ENCODE peak calls at places on chromosomes 7 and 10, in five cellular contexts. One of them, this sample, is unnamed.

GRCh38 chr10:3775671-3776551 is 9.1 kb downstream of the KLF6 start:
- DNase-seq in hepatocyte: peak; percentile 70
- DNase-seq in psoas muscle: no peak
- DNase-seq in lower lobe of right lung: no peak
- DNase-seq in pancreas: no peak
- DNase-seq in this sample: no peak

GRCh38 chr10:97197030-97197500 is 11.3 kb upstream of the SLIT1 start:
- DNase-seq in hepatocyte: no peak
- DNase-seq in psoas muscle: no peak
- DNase-seq in lower lobe of right lung: no peak
- DNase-seq in pancreas: no peak
- DNase-seq in this sample: no peak

GRCh38 chr7:142371586-142372377 is 113.9 kb upstream of the PRSS58 start:
- DNase-seq in hepatocyte: no peak
- DNase-seq in psoas muscle: no peak
- DNase-seq in lower lobe of right lung: no peak
- DNase-seq in pancreas: no peak
- DNase-seq in this sample: no peak

GRCh38 chr7:1853619-1854520 is 183.8 kb downstream of the ELFN1 start:
- DNase-seq in hepatocyte: no peak
- DNase-seq in psoas muscle: peak; percentile 2
- DNase-seq in lower lobe of right lung: peak; percentile 34
- DNase-seq in pancreas: peak; percentile 51
- DNase-seq in this sample: no peak

GRCh38 chr7:43750016-43750887 is 8.2 kb upstream of the BLVRA start:
- DNase-seq in hepatocyte: no peak
- DNase-seq in psoas muscle: peak; percentile 54
- DNase-seq in lower lobe of right lung: no peak
- DNase-seq in pancreas: no peak
- DNase-seq in this sample: no peak

GRCh38 chr10:71582019-71582418 is 137.6 kb downstream of the C10orf105 start:
- DNase-seq in hepatocyte: peak; percentile 67
- DNase-seq in psoas muscle: no peak
- DNase-seq in lower lobe of right lung: no peak
- DNase-seq in pancreas: no peak
- DNase-seq in this sample: peak; percentile 34

GRCh38 chr7:142496545-142496991 is 238.7 kb upstream of the PRSS58 start:
- DNase-seq in hepatocyte: peak; percentile 45
- DNase-seq in psoas muscle: no peak
- DNase-seq in lower lobe of right lung: no peak
- DNase-seq in pancreas: no peak
- DNase-seq in this sample: no peak

GRCh38 chr10:76675561-76675950 is 962.1 kb downstream of the KCNMA1 start:
- DNase-seq in hepatocyte: no peak
- DNase-seq in psoas muscle: peak; percentile 16
- DNase-seq in lower lobe of right lung: no peak
- DNase-seq in pancreas: no peak
- DNase-seq in this sample: no peak

GRCh38 chr7:74349621-74350020 is 60.4 kb downstream of the CLIP2 start:
- DNase-seq in hepatocyte: no peak
- DNase-seq in psoas muscle: no peak
- DNase-seq in lower lobe of right lung: no peak
- DNase-seq in pancreas: no peak
- DNase-seq in this sample: no peak

GRCh38 chr7:74355091-74355490 is 65.9 kb downstream of the CLIP2 start:
- DNase-seq in hepatocyte: no peak
- DNase-seq in psoas muscle: peak; percentile 48
- DNase-seq in lower lobe of right lung: no peak
- DNase-seq in pancreas: no peak
- DNase-seq in this sample: no peak

GRCh38 chr7:74354009-74354408 is 64.8 kb downstream of the CLIP2 start:
- DNase-seq in hepatocyte: no peak
- DNase-seq in psoas muscle: no peak
- DNase-seq in lower lobe of right lung: no peak
- DNase-seq in pancreas: no peak
- DNase-seq in this sample: no peak

GRCh38 chr7:74350751-74351150 is 61.5 kb downstream of the CLIP2 start:
- DNase-seq in hepatocyte: no peak
- DNase-seq in psoas muscle: no peak
- DNase-seq in lower lobe of right lung: no peak
- DNase-seq in pancreas: no peak
- DNase-seq in this sample: no peak

DNA sequence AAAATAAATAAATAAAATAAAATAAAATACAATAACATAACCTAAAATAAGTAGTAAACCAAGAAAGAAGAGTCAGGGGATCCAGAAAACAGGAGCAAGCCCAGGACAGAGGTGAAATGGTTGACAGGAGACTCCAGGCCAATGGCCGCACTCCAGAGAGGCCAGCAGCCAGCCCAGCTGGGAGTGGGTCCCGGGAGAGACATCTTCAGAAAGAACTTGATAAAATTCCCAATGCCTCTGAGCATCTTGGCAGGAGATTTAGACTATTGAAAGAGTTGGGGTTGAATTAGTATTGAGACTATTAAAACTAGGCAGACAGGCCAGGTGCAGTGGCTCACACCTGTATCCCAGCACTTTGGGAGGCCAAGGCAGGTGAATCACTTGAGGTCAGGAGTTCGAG is 62.6 kb downstream of the CLIP2 start:
- DNase-seq in hepatocyte: no peak
- DNase-seq in psoas muscle: no peak
- DNase-seq in lower lobe of right lung: no peak
- DNase-seq in pancreas: no peak
- DNase-seq in this sample: no peak
- H3K27ac ChIP-seq in hepatocyte: no peak overlapping the region
- H3K27ac ChIP-seq in psoas muscle: no peak overlapping the region
- H3K27ac ChIP-seq in lower lobe of right lung: no peak overlapping the region
- H3K27ac ChIP-seq in pancreas: no peak overlapping the region
- H3K27ac ChIP-seq in this sample: no peak overlapping the region

GRCh38 chr10:95646160-95646559 is 10.4 kb downstream of the ALDH18A1 start:
- DNase-seq in hepatocyte: no peak
- DNase-seq in psoas muscle: no peak
- DNase-seq in lower lobe of right lung: no peak
- DNase-seq in pancreas: no peak
- DNase-seq in this sample: no peak
- H3K27ac ChIP-seq in hepatocyte: peak overlapping the region; percentile 11
- H3K27ac ChIP-seq in psoas muscle: no peak overlapping the region
- H3K27ac ChIP-seq in lower lobe of right lung: no peak overlapping the region
- H3K27ac ChIP-seq in pancreas: no peak overlapping the region
- H3K27ac ChIP-seq in this sample: no peak overlapping the region

DNA sequence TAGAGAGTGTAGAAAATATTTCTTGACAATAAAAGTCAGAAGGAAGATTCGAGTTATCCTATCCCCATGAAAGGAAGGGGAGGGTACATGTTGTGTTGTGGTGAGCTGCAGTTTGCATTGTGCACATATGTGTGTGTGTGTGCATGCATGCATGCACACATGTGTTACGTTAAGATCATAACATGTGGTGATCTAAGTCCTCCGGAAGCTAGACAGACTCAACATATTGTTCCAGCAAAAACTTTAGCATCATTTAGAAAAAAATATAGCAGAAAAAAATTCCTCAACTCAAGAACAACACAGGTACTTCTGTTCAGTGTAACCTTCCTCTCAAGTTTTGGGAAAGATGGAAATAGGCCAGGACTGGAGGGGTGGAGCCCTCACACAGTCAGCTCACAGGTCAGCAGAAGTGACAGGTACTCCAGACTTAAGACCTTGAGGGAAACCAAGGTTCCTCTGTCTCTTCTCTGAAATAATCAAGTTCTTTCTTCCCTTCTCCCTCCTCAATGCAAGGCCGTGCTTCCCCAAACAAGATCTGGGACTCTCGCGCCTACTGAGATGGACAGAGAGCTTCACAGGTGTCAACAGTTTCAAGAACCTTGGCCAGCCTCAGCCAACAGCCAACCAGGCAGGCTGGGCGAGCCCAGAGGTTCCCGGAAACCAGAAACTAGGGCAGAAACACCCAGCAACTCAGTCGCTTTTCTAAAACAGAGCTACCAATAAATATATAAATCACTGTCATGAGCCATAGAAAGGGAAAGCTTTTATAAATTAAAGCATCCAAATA is 205.2 kb downstream of the FAM107B start:
- DNase-seq in hepatocyte: no peak
- DNase-seq in psoas muscle: no peak
- DNase-seq in lower lobe of right lung: peak; percentile 63
- DNase-seq in pancreas: peak; percentile 74
- DNase-seq in this sample: no peak
- H3K27ac ChIP-seq in hepatocyte: peak overlapping the region; percentile 42
- H3K27ac ChIP-seq in psoas muscle: no peak overlapping the region
- H3K27ac ChIP-seq in lower lobe of right lung: peak overlapping the region; percentile 50
- H3K27ac ChIP-seq in pancreas: peak overlapping the region; percentile 91
- H3K27ac ChIP-seq in this sample: peak overlapping the region; percentile 100

DNA sequence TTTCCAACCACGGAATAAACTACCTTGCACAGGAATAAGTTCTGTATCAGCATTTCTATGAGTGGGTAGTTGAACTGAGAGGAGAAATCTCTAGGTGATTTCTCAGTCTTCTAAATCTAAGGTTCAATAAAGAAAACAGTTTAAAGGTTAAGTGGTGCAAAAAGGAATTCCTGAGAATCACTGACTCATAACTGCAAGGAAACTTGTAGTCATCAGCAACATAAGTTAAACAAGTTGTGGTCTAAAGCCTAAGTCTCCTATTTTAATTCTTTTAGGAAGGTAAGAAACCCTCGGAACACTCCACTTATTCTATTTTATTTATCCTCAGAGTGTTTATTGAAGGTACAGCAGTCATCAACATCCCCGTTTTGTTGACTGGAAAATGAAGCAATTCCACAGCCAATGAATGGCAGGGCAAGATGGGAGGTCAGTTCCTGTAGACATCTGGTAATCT is 92.4 kb upstream of the PIK3CG start:
- DNase-seq in hepatocyte: no peak
- DNase-seq in psoas muscle: no peak
- DNase-seq in lower lobe of right lung: no peak
- DNase-seq in pancreas: no peak
- DNase-seq in this sample: no peak
- H3K27ac ChIP-seq in hepatocyte: peak overlapping the region; percentile 43
- H3K27ac ChIP-seq in psoas muscle: no peak overlapping the region
- H3K27ac ChIP-seq in lower lobe of right lung: no peak overlapping the region
- H3K27ac ChIP-seq in pancreas: no peak overlapping the region
- H3K27ac ChIP-seq in this sample: no peak overlapping the region

GRCh38 chr10:22834471-22834870 is 93.4 kb upstream of the ARMC3 start:
- DNase-seq in hepatocyte: no peak
- DNase-seq in psoas muscle: no peak
- DNase-seq in lower lobe of right lung: no peak
- DNase-seq in pancreas: no peak
- DNase-seq in this sample: no peak

GRCh38 chr10:22833353-22833752 is 94.5 kb upstream of the ARMC3 start:
- DNase-seq in hepatocyte: no peak
- DNase-seq in psoas muscle: no peak
- DNase-seq in lower lobe of right lung: no peak
- DNase-seq in pancreas: no peak
- DNase-seq in this sample: no peak

GRCh38 chr10:22832851-22833250 is 95.0 kb upstream of the ARMC3 start:
- DNase-seq in hepatocyte: no peak
- DNase-seq in psoas muscle: no peak
- DNase-seq in lower lobe of right lung: no peak
- DNase-seq in pancreas: no peak
- DNase-seq in this sample: no peak

GRCh38 chr10:22832198-22832597 is 95.7 kb upstream of the ARMC3 start:
- DNase-seq in hepatocyte: no peak
- DNase-seq in psoas muscle: no peak
- DNase-seq in lower lobe of right lung: no peak
- DNase-seq in pancreas: no peak
- DNase-seq in this sample: no peak

GRCh38 chr10:22833781-22834180 is 94.1 kb upstream of the ARMC3 start:
- DNase-seq in hepatocyte: no peak
- DNase-seq in psoas muscle: no peak
- DNase-seq in lower lobe of right lung: no peak
- DNase-seq in pancreas: no peak
- DNase-seq in this sample: no peak
- H3K27ac ChIP-seq in hepatocyte: no peak overlapping the region
- H3K27ac ChIP-seq in psoas muscle: no peak overlapping the region
- H3K27ac ChIP-seq in lower lobe of right lung: no peak overlapping the region
- H3K27ac ChIP-seq in pancreas: no peak overlapping the region
- H3K27ac ChIP-seq in this sample: peak overlapping the region; percentile 88

DNA sequence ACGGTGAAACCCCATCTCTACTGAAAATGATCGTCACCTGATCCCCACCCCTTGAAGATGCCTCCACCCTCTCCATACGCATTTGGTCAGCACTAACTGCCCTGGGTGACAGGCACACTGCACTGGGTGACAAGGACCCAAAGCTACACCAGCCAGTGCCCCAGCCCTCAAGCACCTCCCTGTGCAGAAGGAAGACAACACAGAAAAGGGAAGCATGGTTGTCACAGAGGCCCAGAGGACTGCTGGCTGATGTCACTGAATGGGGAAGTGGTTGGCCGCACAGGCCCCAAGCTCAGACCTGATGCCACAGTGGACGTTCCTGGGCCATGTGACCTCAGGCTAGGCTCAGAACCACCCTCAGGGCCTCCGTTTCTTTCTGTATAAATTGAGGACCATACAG is 4.2 kb upstream of the PILRA start:
- DNase-seq in hepatocyte: no peak
- DNase-seq in psoas muscle: peak; percentile 52
- DNase-seq in lower lobe of right lung: peak; percentile 89
- DNase-seq in pancreas: no peak
- DNase-seq in this sample: peak; percentile 72
- H3K27ac ChIP-seq in hepatocyte: no peak overlapping the region
- H3K27ac ChIP-seq in psoas muscle: peak overlapping the region; percentile 30
- H3K27ac ChIP-seq in lower lobe of right lung: peak overlapping the region; percentile 70
- H3K27ac ChIP-seq in pancreas: peak overlapping the region; percentile 57
- H3K27ac ChIP-seq in this sample: peak overlapping the region; percentile 51

GRCh38 chr10:126243976-126244375 is 144.3 kb downstream of the ADAM12 start:
- DNase-seq in hepatocyte: no peak
- DNase-seq in psoas muscle: no peak
- DNase-seq in lower lobe of right lung: no peak
- DNase-seq in pancreas: no peak
- DNase-seq in this sample: no peak
- H3K27ac ChIP-seq in hepatocyte: no peak overlapping the region
- H3K27ac ChIP-seq in psoas muscle: no peak overlapping the region
- H3K27ac ChIP-seq in lower lobe of right lung: no peak overlapping the region
- H3K27ac ChIP-seq in pancreas: no peak overlapping the region
- H3K27ac ChIP-seq in this sample: no peak overlapping the region

This sample was measured in substantia nigra.